ENCODE peak calls at places on chromosomes 13 and 19, in ten cellular contexts. One of them, this sample, is unnamed.
A peak's percentile ranks its signal among the peaks of the same experiment; 100 is the strongest.

GRCh38 chr19:18029617-18030338 is 21.8 kb downstream of the ARRDC2 start:
- DNase-seq in kidney: no peak
- DNase-seq in neural progenitor cell: no peak
- DNase-seq in cardiac fibroblast: peak; percentile 55
- DNase-seq in tibial artery: no peak
- DNase-seq in CD8-positive, alpha-beta T cell: no peak
- DNase-seq in IMR-90: peak; percentile 32
- DNase-seq in mucosa of descending colon: peak; percentile 62
- DNase-seq in uterus: no peak
- DNase-seq in bronchial epithelial cell: peak; percentile 23
- DNase-seq in this sample: no peak

GRCh38 chr19:10270180-10270615 is 722 bp upstream of the ICAM1 start:
- DNase-seq in mucosa of descending colon: peak; percentile 93
- DNase-seq in neural progenitor cell: peak; percentile 20
- DNase-seq in tibial artery: peak; percentile 79
- DNase-seq in bronchial epithelial cell: no peak
- DNase-seq in kidney: peak; percentile 91
- DNase-seq in cardiac fibroblast: no peak
- DNase-seq in CD8-positive, alpha-beta T cell: peak; percentile 43
- DNase-seq in uterus: peak; percentile 47
- DNase-seq in IMR-90: no peak
- DNase-seq in this sample: no peak

GRCh38 chr19:7292352-7292949 is 1.8 kb downstream of the INSR start:
- DNase-seq in tibial artery: no peak
- DNase-seq in mucosa of descending colon: no peak
- DNase-seq in IMR-90: no peak
- DNase-seq in bronchial epithelial cell: no peak
- DNase-seq in kidney: no peak
- DNase-seq in CD8-positive, alpha-beta T cell: no peak
- DNase-seq in uterus: no peak
- DNase-seq in neural progenitor cell: no peak
- DNase-seq in cardiac fibroblast: no peak
- DNase-seq in this sample: no peak

GRCh38 chr19:15234525-15235130 is 2.4 kb upstream of the EPHX3 start:
- DNase-seq in mucosa of descending colon: no peak
- DNase-seq in CD8-positive, alpha-beta T cell: no peak
- DNase-seq in cardiac fibroblast: no peak
- DNase-seq in IMR-90: peak; percentile 10
- DNase-seq in uterus: no peak
- DNase-seq in tibial artery: no peak
- DNase-seq in neural progenitor cell: no peak
- DNase-seq in kidney: no peak
- DNase-seq in bronchial epithelial cell: no peak
- DNase-seq in this sample: no peak

GRCh38 chr19:55703790-55704215 is 28.8 kb downstream of the EPN1 start:
- DNase-seq in kidney: no peak
- DNase-seq in CD8-positive, alpha-beta T cell: no peak
- DNase-seq in neural progenitor cell: peak; percentile 15
- DNase-seq in uterus: no peak
- DNase-seq in bronchial epithelial cell: no peak
- DNase-seq in mucosa of descending colon: peak; percentile 68
- DNase-seq in cardiac fibroblast: peak; percentile 32
- DNase-seq in tibial artery: peak; percentile 65
- DNase-seq in IMR-90: no peak
- DNase-seq in this sample: no peak

GRCh38 chr19:53076984-53077383 is 26.2 kb downstream of the ZNF160 start:
- DNase-seq in kidney: peak; percentile 75
- DNase-seq in mucosa of descending colon: no peak
- DNase-seq in tibial artery: no peak
- DNase-seq in uterus: peak; percentile 32
- DNase-seq in bronchial epithelial cell: peak; percentile 4
- DNase-seq in CD8-positive, alpha-beta T cell: no peak
- DNase-seq in cardiac fibroblast: peak; percentile 66
- DNase-seq in IMR-90: peak; percentile 28
- DNase-seq in neural progenitor cell: peak; percentile 85
- DNase-seq in this sample: no peak

GRCh38 chr19:33269016-33269415 is 33.3 kb downstream of the CEBPA start:
- DNase-seq in IMR-90: no peak
- DNase-seq in bronchial epithelial cell: no peak
- DNase-seq in cardiac fibroblast: no peak
- DNase-seq in neural progenitor cell: no peak
- DNase-seq in mucosa of descending colon: no peak
- DNase-seq in uterus: no peak
- DNase-seq in tibial artery: no peak
- DNase-seq in kidney: peak; percentile 36
- DNase-seq in CD8-positive, alpha-beta T cell: no peak
- DNase-seq in this sample: no peak

GRCh38 chr19:12953456-12954149 is 3.4 kb downstream of the GADD45GIP1 start:
- DNase-seq in IMR-90: no peak
- DNase-seq in uterus: no peak
- DNase-seq in cardiac fibroblast: no peak
- DNase-seq in tibial artery: no peak
- DNase-seq in mucosa of descending colon: no peak
- DNase-seq in kidney: no peak
- DNase-seq in neural progenitor cell: no peak
- DNase-seq in bronchial epithelial cell: no peak
- DNase-seq in CD8-positive, alpha-beta T cell: no peak
- DNase-seq in this sample: no peak

DNA sequence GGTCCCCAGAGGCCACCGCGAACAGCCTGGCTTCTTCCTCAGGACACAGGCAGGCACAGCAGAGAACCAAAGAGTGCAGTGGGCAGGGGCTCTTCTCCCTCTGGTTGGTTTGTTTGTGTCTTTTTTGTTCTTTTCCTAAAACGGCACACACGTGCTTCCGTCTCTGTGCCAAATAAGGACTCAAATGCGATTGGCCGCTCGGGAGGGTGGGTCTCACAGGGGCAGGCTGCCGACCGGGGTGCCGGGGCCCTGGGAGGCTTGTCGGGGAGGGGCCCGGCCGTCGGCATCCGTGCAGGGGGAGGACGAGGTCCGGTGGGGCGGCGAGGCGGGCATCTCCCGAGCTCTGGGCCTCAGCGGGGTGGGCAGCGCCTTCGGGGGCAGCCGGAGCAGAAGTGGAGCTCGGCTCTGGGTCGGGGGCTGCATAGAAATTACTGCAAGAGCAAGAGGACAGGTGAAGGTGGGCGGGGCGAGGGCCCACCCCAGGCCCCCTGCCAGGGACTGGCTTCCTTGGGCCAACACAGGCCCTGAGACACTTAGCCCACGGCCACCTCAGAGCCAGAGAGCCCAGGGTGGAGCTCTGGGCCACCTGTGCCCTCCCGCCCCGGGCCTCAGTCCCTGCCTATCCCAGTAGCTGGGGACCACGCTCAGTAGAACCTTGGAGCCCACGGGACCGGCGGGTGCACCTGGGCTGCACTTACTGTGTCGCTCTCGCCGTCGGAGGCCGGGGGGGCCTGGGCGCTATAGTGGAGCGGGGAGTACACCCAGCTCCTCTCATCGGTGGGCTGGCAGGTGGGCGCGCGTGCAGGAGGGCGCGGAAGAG is 6.4 kb upstream of the CACTIN start:
- DNase-seq in tibial artery: no peak
- DNase-seq in mucosa of descending colon: peak; percentile 41
- DNase-seq in cardiac fibroblast: no peak
- DNase-seq in IMR-90: no peak
- DNase-seq in CD8-positive, alpha-beta T cell: no peak
- DNase-seq in bronchial epithelial cell: no peak
- DNase-seq in kidney: no peak
- DNase-seq in neural progenitor cell: no peak
- DNase-seq in uterus: no peak
- DNase-seq in this sample: no peak
- TF ChIP-seq CTCF in tibial artery: no peak
- TF ChIP-seq CTCF in mucosa of descending colon: no peak
- TF ChIP-seq CTCF in cardiac fibroblast: no peak
- TF ChIP-seq CTCF in IMR-90: no peak
- TF ChIP-seq CTCF in CD8-positive, alpha-beta T cell: no peak
- TF ChIP-seq CTCF in bronchial epithelial cell: no peak
- TF ChIP-seq CTCF in kidney: no peak
- TF ChIP-seq CTCF in neural progenitor cell: no peak
- TF ChIP-seq CTCF in uterus: no peak
- TF ChIP-seq CTCF in this sample: no peak

GRCh38 chr19:3060852-3061182 is 1.5 kb downstream of the TLE5 start:
- DNase-seq in kidney: no peak
- DNase-seq in neural progenitor cell: no peak
- DNase-seq in tibial artery: no peak
- DNase-seq in uterus: no peak
- DNase-seq in IMR-90: no peak
- DNase-seq in bronchial epithelial cell: no peak
- DNase-seq in CD8-positive, alpha-beta T cell: no peak
- DNase-seq in cardiac fibroblast: no peak
- DNase-seq in mucosa of descending colon: no peak
- DNase-seq in this sample: no peak
- H3K4me3 ChIP-seq in kidney: peak overlapping the region; percentile 64
- H3K4me3 ChIP-seq in neural progenitor cell: peak overlapping the region; percentile 96
- H3K4me3 ChIP-seq in tibial artery: peak overlapping the region; percentile 85
- H3K4me3 ChIP-seq in uterus: peak overlapping the region; percentile 85
- H3K4me3 ChIP-seq in IMR-90: peak overlapping the region; percentile 63
- H3K4me3 ChIP-seq in bronchial epithelial cell: peak overlapping the region; percentile 73
- H3K4me3 ChIP-seq in CD8-positive, alpha-beta T cell: peak overlapping the region; percentile 95
- H3K4me3 ChIP-seq in cardiac fibroblast: peak overlapping the region; percentile 93
- H3K4me3 ChIP-seq in mucosa of descending colon: no peak overlapping the region
- H3K4me3 ChIP-seq in this sample: peak overlapping the region; percentile 76

GRCh38 chr13:113741101-113741731 is 17.8 kb upstream of the TMEM255B start:
- DNase-seq in CD8-positive, alpha-beta T cell: no peak
- DNase-seq in tibial artery: no peak
- DNase-seq in uterus: no peak
- DNase-seq in neural progenitor cell: no peak
- DNase-seq in bronchial epithelial cell: no peak
- DNase-seq in kidney: peak; percentile 35
- DNase-seq in IMR-90: no peak
- DNase-seq in cardiac fibroblast: no peak
- DNase-seq in mucosa of descending colon: no peak
- DNase-seq in this sample: no peak

GRCh38 chr13:113742445-113743120 is 16.4 kb upstream of the TMEM255B start:
- DNase-seq in bronchial epithelial cell: peak; percentile 49
- DNase-seq in tibial artery: no peak
- DNase-seq in CD8-positive, alpha-beta T cell: no peak
- DNase-seq in IMR-90: no peak
- DNase-seq in neural progenitor cell: no peak
- DNase-seq in kidney: peak; percentile 56
- DNase-seq in cardiac fibroblast: no peak
- DNase-seq in mucosa of descending colon: no peak
- DNase-seq in uterus: no peak
- DNase-seq in this sample: no peak

GRCh38 chr13:113740661-113741060 is 18.4 kb upstream of the TMEM255B start:
- DNase-seq in uterus: no peak
- DNase-seq in kidney: peak; percentile 54
- DNase-seq in tibial artery: no peak
- DNase-seq in neural progenitor cell: no peak
- DNase-seq in mucosa of descending colon: no peak
- DNase-seq in IMR-90: no peak
- DNase-seq in bronchial epithelial cell: no peak
- DNase-seq in cardiac fibroblast: no peak
- DNase-seq in CD8-positive, alpha-beta T cell: no peak
- DNase-seq in this sample: no peak

GRCh38 chr13:113743366-113744195 is 15.4 kb upstream of the TMEM255B start:
- DNase-seq in uterus: no peak
- DNase-seq in cardiac fibroblast: no peak
- DNase-seq in IMR-90: no peak
- DNase-seq in neural progenitor cell: no peak
- DNase-seq in CD8-positive, alpha-beta T cell: no peak
- DNase-seq in tibial artery: no peak
- DNase-seq in kidney: peak; percentile 46
- DNase-seq in mucosa of descending colon: no peak
- DNase-seq in bronchial epithelial cell: no peak
- DNase-seq in this sample: no peak

DNA sequence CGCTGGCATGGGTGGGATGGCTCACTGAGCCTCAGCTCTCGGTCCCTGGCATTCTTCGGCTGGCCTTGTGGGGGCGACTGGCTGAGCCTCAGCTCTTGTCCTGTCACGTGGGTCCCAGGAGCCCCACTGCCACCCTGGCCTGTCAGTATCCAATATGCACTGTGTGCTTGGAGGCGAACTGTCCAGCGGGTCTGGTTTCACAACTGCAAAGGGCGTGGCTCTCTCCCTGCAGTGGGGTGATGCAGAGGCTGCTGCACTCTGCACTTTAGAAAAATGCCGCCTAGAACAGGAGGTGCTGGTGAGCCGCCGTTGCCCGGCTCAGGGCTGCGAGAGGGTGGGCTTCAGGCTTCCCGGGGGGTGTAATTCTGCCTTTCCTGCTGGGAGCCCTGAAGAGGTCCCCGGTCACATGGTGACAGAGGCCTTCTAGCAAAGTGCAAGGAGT is 17.0 kb upstream of the TMEM255B start:
- DNase-seq in CD8-positive, alpha-beta T cell: no peak
- DNase-seq in mucosa of descending colon: peak; percentile 68
- DNase-seq in kidney: peak; percentile 85
- DNase-seq in uterus: no peak
- DNase-seq in cardiac fibroblast: peak; percentile 64
- DNase-seq in tibial artery: no peak
- DNase-seq in bronchial epithelial cell: peak; percentile 59
- DNase-seq in neural progenitor cell: peak; percentile 53
- DNase-seq in IMR-90: peak; percentile 50
- DNase-seq in this sample: no peak
- TF ChIP-seq CTCF in CD8-positive, alpha-beta T cell: peak; percentile 25
- TF ChIP-seq CTCF in mucosa of descending colon: no peak
- TF ChIP-seq CTCF in kidney: peak; percentile 9
- TF ChIP-seq CTCF in uterus: no peak
- TF ChIP-seq CTCF in cardiac fibroblast: peak; percentile 24
- TF ChIP-seq CTCF in tibial artery: no peak
- TF ChIP-seq CTCF in bronchial epithelial cell: no peak
- TF ChIP-seq CTCF in neural progenitor cell: peak; percentile 49
- TF ChIP-seq CTCF in IMR-90: peak; percentile 16
- TF ChIP-seq CTCF in this sample: peak; percentile 38

GRCh38 chr13:28406728-28407266 is 88.1 kb downstream of the FLT1 start:
- DNase-seq in IMR-90: no peak
- DNase-seq in kidney: no peak
- DNase-seq in cardiac fibroblast: no peak
- DNase-seq in uterus: no peak
- DNase-seq in tibial artery: no peak
- DNase-seq in neural progenitor cell: no peak
- DNase-seq in bronchial epithelial cell: no peak
- DNase-seq in mucosa of descending colon: no peak
- DNase-seq in CD8-positive, alpha-beta T cell: no peak
- DNase-seq in this sample: no peak

GRCh38 chr13:28409648-28410047 is 85.3 kb downstream of the FLT1 start:
- DNase-seq in CD8-positive, alpha-beta T cell: no peak
- DNase-seq in kidney: no peak
- DNase-seq in uterus: no peak
- DNase-seq in tibial artery: no peak
- DNase-seq in IMR-90: no peak
- DNase-seq in neural progenitor cell: no peak
- DNase-seq in mucosa of descending colon: no peak
- DNase-seq in bronchial epithelial cell: no peak
- DNase-seq in cardiac fibroblast: no peak
- DNase-seq in this sample: peak; percentile 38

GRCh38 chr13:28410096-28410495 is 84.8 kb downstream of the FLT1 start:
- DNase-seq in neural progenitor cell: no peak
- DNase-seq in tibial artery: no peak
- DNase-seq in IMR-90: no peak
- DNase-seq in cardiac fibroblast: no peak
- DNase-seq in mucosa of descending colon: no peak
- DNase-seq in bronchial epithelial cell: no peak
- DNase-seq in uterus: no peak
- DNase-seq in CD8-positive, alpha-beta T cell: no peak
- DNase-seq in kidney: no peak
- DNase-seq in this sample: no peak

GRCh38 chr13:28411859-28412353 is 83.0 kb downstream of the FLT1 start:
- DNase-seq in mucosa of descending colon: no peak
- DNase-seq in IMR-90: peak; percentile 31
- DNase-seq in tibial artery: no peak
- DNase-seq in uterus: no peak
- DNase-seq in bronchial epithelial cell: no peak
- DNase-seq in cardiac fibroblast: peak; percentile 18
- DNase-seq in neural progenitor cell: no peak
- DNase-seq in kidney: no peak
- DNase-seq in CD8-positive, alpha-beta T cell: no peak
- DNase-seq in this sample: no peak

DNA sequence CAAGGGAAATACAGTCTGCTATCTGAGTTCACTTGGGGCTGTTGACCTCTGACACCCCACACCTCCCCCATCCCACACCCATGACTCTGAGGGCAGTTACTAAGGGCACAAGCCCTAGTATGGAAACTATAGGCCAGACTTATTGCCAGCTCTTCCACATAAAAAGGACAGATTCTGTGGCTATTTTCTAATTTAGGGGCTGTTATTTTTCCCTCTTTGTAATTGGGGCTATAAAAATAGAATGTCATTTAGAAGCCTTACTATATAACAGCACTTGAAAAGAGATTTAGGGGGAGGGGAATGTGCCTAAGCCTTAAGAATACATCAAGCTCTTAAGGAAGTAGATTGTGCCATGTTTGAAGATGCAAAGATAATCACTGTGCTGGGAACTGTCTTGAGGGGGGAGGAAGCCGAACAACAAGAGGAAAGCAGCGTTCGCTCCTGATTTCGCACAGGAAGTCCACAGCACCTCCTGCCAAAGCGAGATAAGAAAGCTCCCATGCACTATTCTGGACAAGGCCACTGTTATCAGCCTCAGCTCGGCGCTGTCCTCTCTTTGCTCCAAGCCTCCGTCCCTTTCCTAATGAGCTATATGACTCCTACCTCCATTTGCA is 86.6 kb downstream of the FLT1 start:
- DNase-seq in neural progenitor cell: no peak
- DNase-seq in uterus: peak; percentile 23
- DNase-seq in kidney: no peak
- DNase-seq in mucosa of descending colon: no peak
- DNase-seq in CD8-positive, alpha-beta T cell: no peak
- DNase-seq in cardiac fibroblast: peak; percentile 72
- DNase-seq in IMR-90: no peak
- DNase-seq in tibial artery: no peak
- DNase-seq in bronchial epithelial cell: no peak
- DNase-seq in this sample: no peak
- H3K4me3 ChIP-seq in neural progenitor cell: no peak overlapping the region
- H3K4me3 ChIP-seq in uterus: no peak overlapping the region
- H3K4me3 ChIP-seq in kidney: no peak overlapping the region
- H3K4me3 ChIP-seq in mucosa of descending colon: no peak overlapping the region
- H3K4me3 ChIP-seq in CD8-positive, alpha-beta T cell: no peak overlapping the region
- H3K4me3 ChIP-seq in cardiac fibroblast: no peak overlapping the region
- H3K4me3 ChIP-seq in IMR-90: no peak overlapping the region
- H3K4me3 ChIP-seq in tibial artery: no peak overlapping the region
- H3K4me3 ChIP-seq in bronchial epithelial cell: no peak overlapping the region
- H3K4me3 ChIP-seq in this sample: no peak overlapping the region

This sample was measured in AG04449.